ENCODE peak calls at places on chromosomes 7 and 10, in seven cellular contexts. I is tibial artery; J is CD4-positive, CD25-positive, alpha-beta regulatory T cell; R is WERI-Rb-1; C is ovary; U is pancreas; Q is heart right ventricle. Z is an unnamed sample.

GRCh38 chr10:49398000-49398861 is 2.3 kb upstream of the DRGX start:
- DNase-seq in U (peak; percentile 88), C (peak; percentile 59), J (peak; percentile 44), R (no peak), I (peak; percentile 33), Q (peak; percentile 67), Z (peak; percentile 54)

GRCh38 chr7:115816318-115816974 is 214.1 kb downstream of the TFEC start:
- DNase-seq in Q (no peak), U (no peak), J (no peak), I (no peak), R (no peak), C (no peak), Z (no peak)

GRCh38 chr10:5538446-5538845 is 13.7 kb downstream of the CALML3 start:
- DNase-seq in J (no peak), C (no peak), I (peak; percentile 12), R (no peak), U (no peak), Q (no peak), Z (no peak)

GRCh38 chr7:127791790-127792189 is 139.8 kb downstream of the SND1 start:
- DNase-seq in U (no peak), I (no peak), C (no peak), R (no peak), J (no peak), Q (no peak), Z (no peak)

GRCh38 chr7:104979167-104979841 is 34.7 kb upstream of the KMT2E start:
- DNase-seq in I (peak; percentile 75), Q (no peak), R (peak; percentile 66), U (no peak), J (no peak), C (no peak), Z (peak; percentile 78)

GRCh38 chr10:99815611-99816010 is 33.2 kb downstream of the ABCC2 start:
- DNase-seq in R (no peak), I (no peak), Q (no peak), J (no peak), U (no peak), C (no peak), Z (no peak)

GRCh38 chr7:12646139-12646538 is 41.3 kb upstream of the ARL4A start:
- DNase-seq in Q (no peak), R (no peak), U (no peak), J (no peak), I (no peak), C (no peak), Z (no peak)

GRCh38 chr10:124175701-124176100 is 82.3 kb upstream of the CHST15 start:
- DNase-seq in I (no peak), R (no peak), J (no peak), U (no peak), C (no peak), Q (no peak), Z (no peak)

GRCh38 chr10:13788320-13788600 is 201.5 kb downstream of the PRPF18 start:
- DNase-seq in R (no peak), Q (no peak), U (no peak), I (no peak), C (no peak), J (no peak), Z (no peak)

GRCh38 chr10:86182150-86182549 is 184.4 kb downstream of the GRID1 start:
- DNase-seq in Q (no peak), I (peak; percentile 13), U (no peak), J (no peak), R (peak; percentile 49), C (no peak), Z (no peak)

GRCh38 chr7:133978502-133979295 is 148.4 kb upstream of the LRGUK start:
- DNase-seq in J (no peak), Q (no peak), C (no peak), R (peak; percentile 66), I (no peak), U (no peak), Z (no peak)

GRCh38 chr10:107091126-107091525 is 73.4 kb downstream of the SORCS1 start:
- DNase-seq in J (no peak), R (peak; percentile 85), C (no peak), I (no peak), Q (no peak), U (no peak), Z (no peak)

GRCh38 chr10:107546986-107547385 is 382.5 kb upstream of the SORCS1 start:
- DNase-seq in J (no peak), I (no peak), U (no peak), C (no peak), R (no peak), Q (no peak), Z (no peak)

GRCh38 chr10:22874189-22874854 is 53.5 kb upstream of the ARMC3 start:
- DNase-seq in J (no peak), U (no peak), I (no peak), C (no peak), R (no peak), Q (no peak), Z (peak; percentile 53)

GRCh38 chr7:75968561-75969001 is 25.8 kb downstream of the TMEM120A start:
- DNase-seq in J (no peak), U (no peak), C (peak; percentile 56), Q (peak; percentile 32), R (no peak), I (no peak), Z (no peak)
- H3K4me3 ChIP-seq in J (no peak overlapping the region), U (no peak overlapping the region), C (no peak overlapping the region), Q (no peak overlapping the region), R (no peak overlapping the region), I (no peak overlapping the region), Z (no peak overlapping the region)

GRCh38 chr7:18472161-18472483 is 23.4 kb upstream of the HDAC9 start:
- DNase-seq in Q (no peak), C (no peak), J (no peak), U (no peak), I (no peak), R (no peak), Z (no peak)
- H3K27me3 ChIP-seq in Q (no peaks in the 10 kb centered on the region), C (no peaks in the 10 kb centered on the region), J (no peaks in the 10 kb centered on the region), U (no peaks in the 10 kb centered on the region), I (no peaks in the 10 kb centered on the region), R (no peaks in the 10 kb centered on the region), Z (no peaks in the 10 kb centered on the region)

DNA sequence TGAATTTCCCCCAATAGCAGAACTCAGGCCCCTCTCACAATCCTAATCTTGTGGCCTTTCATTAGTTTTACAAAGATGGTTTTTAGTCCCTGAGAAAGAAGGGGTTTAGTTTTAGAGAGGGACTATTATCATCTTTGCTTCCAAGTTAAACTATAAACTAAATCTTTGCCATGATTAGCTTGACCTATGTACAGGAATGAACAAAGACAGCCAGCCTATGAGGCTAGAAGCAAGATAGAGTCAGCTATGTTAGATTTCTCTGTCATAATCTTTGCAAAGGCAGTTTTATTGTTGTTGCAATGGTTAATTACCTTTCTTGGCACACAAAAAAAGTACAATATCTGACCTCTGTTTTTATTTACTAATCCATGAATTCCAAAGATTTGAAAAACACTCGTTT is 19.1 kb downstream of the RNF133 start:
- DNase-seq in R (no peak), U (no peak), Q (no peak), J (no peak), I (no peak), C (no peak), Z (no peak)
- H3K27ac ChIP-seq in R (no peak overlapping the region), U (peak overlapping the region; percentile 42), Q (no peak overlapping the region), J (no peak overlapping the region), I (no peak overlapping the region), C (no peak overlapping the region), Z (no peak overlapping the region)

DNA sequence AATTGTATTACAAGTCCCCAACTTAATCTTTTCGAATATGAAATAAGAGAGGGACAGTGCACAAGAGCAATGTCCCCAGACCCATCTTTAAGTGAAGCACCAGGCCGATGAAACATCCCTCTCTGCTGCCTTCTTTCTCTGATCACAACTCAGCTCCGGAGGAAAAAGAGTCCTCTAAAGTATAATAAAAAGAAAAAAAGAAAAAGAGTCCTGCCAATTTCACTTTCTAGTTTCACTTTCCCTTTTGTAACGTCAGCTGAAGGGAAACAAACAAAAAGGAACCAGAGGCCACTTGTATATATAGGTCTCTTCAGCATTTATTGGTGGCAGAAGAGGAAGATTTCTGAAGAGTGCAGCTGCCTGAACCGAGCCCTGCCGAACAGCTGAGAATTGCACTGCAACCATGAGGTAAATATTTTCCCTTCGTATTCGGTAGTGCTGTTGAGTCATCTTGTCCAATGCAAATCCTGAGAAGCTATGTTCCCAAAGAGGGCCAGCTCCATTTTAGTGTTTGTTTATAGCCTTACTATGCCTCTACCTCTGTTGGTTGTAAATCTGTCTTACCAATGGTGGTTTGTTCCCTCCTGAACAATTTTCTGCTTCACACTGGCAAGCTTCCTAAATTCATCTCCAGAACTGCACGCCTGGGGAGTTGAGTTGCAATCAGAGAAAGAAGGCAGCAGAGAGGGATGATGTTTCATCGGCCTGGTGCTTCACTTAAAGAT is at the start of gene IFIT2:
- DNase-seq in J (peak; percentile 75), U (no peak), I (peak; percentile 46), C (no peak), Q (no peak), R (no peak), Z (no peak)
- H3K4me3 ChIP-seq in J (peak within 1 kb of the TSS; percentile 96), U (peak within 1 kb of the TSS; percentile 28), I (peak within 1 kb of the TSS; percentile 53), C (peak within 1 kb of the TSS; percentile 48), Q (peak within 1 kb of the TSS; percentile 34), R (no peak within 1 kb of the TSS), Z (peak within 1 kb of the TSS; percentile 77)

GRCh38 chr7:114082934-114083647 is 164.3 kb upstream of the PPP1R3A start:
- DNase-seq in I (peak; percentile 23), C (peak; percentile 59), R (no peak), Q (no peak), J (no peak), U (peak; percentile 79), Z (peak; percentile 37)
- H3K27me3 ChIP-seq in I (no peaks in the 10 kb centered on the region), C (no peaks in the 10 kb centered on the region), R (no peaks in the 10 kb centered on the region), Q (peaks cover 9% of the 10 kb centered on the region), J (peaks cover 33% of the 10 kb centered on the region), U (peaks cover 8% of the 10 kb centered on the region), Z (no peaks in the 10 kb centered on the region)